ENCODE peak calls at places on chromosomes 2 and 18, in nine cellular contexts. One of them, this sample, is unnamed. For H3K4me1, the result is how much of the 10 kb centered on the place peaks cover.

GRCh38 chr2:28691774-28692281 is 59.8 kb upstream of the PPP1CB start:
- DNase-seq in sigmoid colon: peak
- DNase-seq in psoas muscle: peak
- DNase-seq in astrocyte: peak
- DNase-seq in body of pancreas: peak
- DNase-seq in spleen: no peak
- DNase-seq in pancreas: no peak
- DNase-seq in IMR-90: peak
- DNase-seq in cardiac muscle cell: peak
- DNase-seq in this sample: no peak

GRCh38 chr2:232523682-232524597 is 2.0 kb upstream of the CHRND start:
- DNase-seq in body of pancreas: peak
- DNase-seq in astrocyte: peak
- DNase-seq in spleen: no peak
- DNase-seq in sigmoid colon: no peak
- DNase-seq in psoas muscle: peak
- DNase-seq in cardiac muscle cell: peak
- DNase-seq in IMR-90: peak
- DNase-seq in pancreas: no peak
- DNase-seq in this sample: peak

GRCh38 chr2:75200140-75200985 is 1.0 kb upstream of the TACR1 start:
- DNase-seq in astrocyte: peak
- DNase-seq in pancreas: peak
- DNase-seq in psoas muscle: peak
- DNase-seq in spleen: peak
- DNase-seq in body of pancreas: peak
- DNase-seq in IMR-90: peak
- DNase-seq in sigmoid colon: peak
- DNase-seq in cardiac muscle cell: peak
- DNase-seq in this sample: no peak

GRCh38 chr18:10442551-10442971 is 11.9 kb upstream of the APCDD1 start:
- DNase-seq in IMR-90: no peak
- DNase-seq in psoas muscle: no peak
- DNase-seq in pancreas: no peak
- DNase-seq in astrocyte: no peak
- DNase-seq in cardiac muscle cell: peak
- DNase-seq in sigmoid colon: no peak
- DNase-seq in spleen: no peak
- DNase-seq in body of pancreas: no peak
- DNase-seq in this sample: no peak

GRCh38 chr2:192749606-192750200 is 555.0 kb upstream of the TMEFF2 start:
- DNase-seq in sigmoid colon: no peak
- DNase-seq in IMR-90: no peak
- DNase-seq in body of pancreas: no peak
- DNase-seq in astrocyte: no peak
- DNase-seq in psoas muscle: no peak
- DNase-seq in pancreas: no peak
- DNase-seq in cardiac muscle cell: peak
- DNase-seq in spleen: no peak
- DNase-seq in this sample: no peak

GRCh38 chr2:15939854-15940660 is at the start of gene MYCN:
- DNase-seq in sigmoid colon: no peak
- DNase-seq in IMR-90: no peak
- DNase-seq in cardiac muscle cell: peak
- DNase-seq in pancreas: no peak
- DNase-seq in astrocyte: peak
- DNase-seq in spleen: no peak
- DNase-seq in psoas muscle: peak
- DNase-seq in body of pancreas: peak
- DNase-seq in this sample: no peak

GRCh38 chr2:80141007-80141726 is 163.4 kb downstream of the LRRTM1 start:
- DNase-seq in psoas muscle: no peak
- DNase-seq in astrocyte: no peak
- DNase-seq in cardiac muscle cell: no peak
- DNase-seq in sigmoid colon: no peak
- DNase-seq in body of pancreas: no peak
- DNase-seq in pancreas: no peak
- DNase-seq in IMR-90: peak
- DNase-seq in spleen: no peak
- DNase-seq in this sample: no peak

GRCh38 chr2:27715318-27716165 is 51.9 kb downstream of the SLC4A1AP start:
- DNase-seq in IMR-90: peak
- DNase-seq in sigmoid colon: no peak
- DNase-seq in body of pancreas: peak
- DNase-seq in spleen: no peak
- DNase-seq in astrocyte: peak
- DNase-seq in cardiac muscle cell: peak
- DNase-seq in pancreas: no peak
- DNase-seq in psoas muscle: peak
- DNase-seq in this sample: peak

GRCh38 chr2:8582850-8583399 is 98.9 kb upstream of the ID2 start:
- DNase-seq in cardiac muscle cell: no peak
- DNase-seq in IMR-90: no peak
- DNase-seq in psoas muscle: no peak
- DNase-seq in spleen: peak
- DNase-seq in astrocyte: no peak
- DNase-seq in sigmoid colon: no peak
- DNase-seq in body of pancreas: no peak
- DNase-seq in pancreas: peak
- DNase-seq in this sample: no peak

GRCh38 chr2:8583400-8584173 is 98.3 kb upstream of the ID2 start:
- DNase-seq in psoas muscle: peak
- DNase-seq in pancreas: peak
- DNase-seq in spleen: peak
- DNase-seq in cardiac muscle cell: peak
- DNase-seq in sigmoid colon: peak
- DNase-seq in body of pancreas: peak
- DNase-seq in astrocyte: peak
- DNase-seq in IMR-90: peak
- DNase-seq in this sample: peak

GRCh38 chr2:8581601-8582041 is 100.2 kb upstream of the ID2 start:
- DNase-seq in pancreas: peak
- DNase-seq in psoas muscle: no peak
- DNase-seq in IMR-90: no peak
- DNase-seq in sigmoid colon: no peak
- DNase-seq in spleen: peak
- DNase-seq in body of pancreas: no peak
- DNase-seq in astrocyte: no peak
- DNase-seq in cardiac muscle cell: no peak
- DNase-seq in this sample: no peak

GRCh38 chr2:8581048-8581561 is 100.8 kb upstream of the ID2 start:
- DNase-seq in astrocyte: no peak
- DNase-seq in sigmoid colon: no peak
- DNase-seq in cardiac muscle cell: no peak
- DNase-seq in IMR-90: no peak
- DNase-seq in pancreas: peak
- DNase-seq in body of pancreas: no peak
- DNase-seq in spleen: peak
- DNase-seq in psoas muscle: no peak
- DNase-seq in this sample: no peak

GRCh38 chr2:8582191-8582849 is 99.5 kb upstream of the ID2 start:
- DNase-seq in astrocyte: no peak
- DNase-seq in cardiac muscle cell: no peak
- DNase-seq in pancreas: peak
- DNase-seq in sigmoid colon: no peak
- DNase-seq in psoas muscle: no peak
- DNase-seq in IMR-90: no peak
- DNase-seq in body of pancreas: no peak
- DNase-seq in spleen: no peak
- DNase-seq in this sample: no peak
- H3K4me1 ChIP-seq in astrocyte: under half
- H3K4me1 ChIP-seq in cardiac muscle cell: under half
- H3K4me1 ChIP-seq in pancreas: under half
- H3K4me1 ChIP-seq in sigmoid colon: under half
- H3K4me1 ChIP-seq in psoas muscle: under half
- H3K4me1 ChIP-seq in IMR-90: under half
- H3K4me1 ChIP-seq in body of pancreas: under half
- H3K4me1 ChIP-seq in spleen: half or more
- H3K4me1 ChIP-seq in this sample: under half

GRCh38 chr2:200050921-200051620 is 95.7 kb downstream of the MAIP1 start:
- DNase-seq in body of pancreas: peak
- DNase-seq in psoas muscle: no peak
- DNase-seq in cardiac muscle cell: no peak
- DNase-seq in astrocyte: no peak
- DNase-seq in sigmoid colon: no peak
- DNase-seq in spleen: no peak
- DNase-seq in pancreas: no peak
- DNase-seq in IMR-90: no peak
- DNase-seq in this sample: no peak

GRCh38 chr2:200056105-200056504 is 100.7 kb downstream of the MAIP1 start:
- DNase-seq in psoas muscle: no peak
- DNase-seq in spleen: no peak
- DNase-seq in pancreas: no peak
- DNase-seq in cardiac muscle cell: peak
- DNase-seq in astrocyte: no peak
- DNase-seq in body of pancreas: no peak
- DNase-seq in sigmoid colon: no peak
- DNase-seq in IMR-90: no peak
- DNase-seq in this sample: no peak

GRCh38 chr2:200052627-200053026 is 97.2 kb downstream of the MAIP1 start:
- DNase-seq in psoas muscle: no peak
- DNase-seq in pancreas: no peak
- DNase-seq in cardiac muscle cell: no peak
- DNase-seq in body of pancreas: no peak
- DNase-seq in sigmoid colon: no peak
- DNase-seq in IMR-90: no peak
- DNase-seq in astrocyte: no peak
- DNase-seq in spleen: no peak
- DNase-seq in this sample: no peak

GRCh38 chr2:200051621-200051945 is 96.2 kb downstream of the MAIP1 start:
- DNase-seq in spleen: no peak
- DNase-seq in cardiac muscle cell: no peak
- DNase-seq in psoas muscle: no peak
- DNase-seq in sigmoid colon: no peak
- DNase-seq in IMR-90: no peak
- DNase-seq in body of pancreas: no peak
- DNase-seq in pancreas: no peak
- DNase-seq in astrocyte: peak
- DNase-seq in this sample: no peak

GRCh38 chr2:200054681-200055468 is 99.5 kb downstream of the MAIP1 start:
- DNase-seq in IMR-90: no peak
- DNase-seq in sigmoid colon: no peak
- DNase-seq in spleen: no peak
- DNase-seq in psoas muscle: no peak
- DNase-seq in pancreas: no peak
- DNase-seq in body of pancreas: no peak
- DNase-seq in cardiac muscle cell: peak
- DNase-seq in astrocyte: no peak
- DNase-seq in this sample: no peak
- TF ChIP-seq CTCF in IMR-90: peak
- TF ChIP-seq CTCF in sigmoid colon: no peak
- TF ChIP-seq CTCF in spleen: no peak
- TF ChIP-seq CTCF in psoas muscle: no peak
- TF ChIP-seq CTCF in pancreas: no peak
- TF ChIP-seq CTCF in body of pancreas: no peak
- TF ChIP-seq CTCF in cardiac muscle cell: peak
- TF ChIP-seq CTCF in astrocyte: no peak
- TF ChIP-seq CTCF in this sample: no peak

GRCh38 chr2:172081248-172082022 is 3.9 kb upstream of the DLX1 start:
- DNase-seq in IMR-90: no peak
- DNase-seq in astrocyte: no peak
- DNase-seq in sigmoid colon: no peak
- DNase-seq in spleen: no peak
- DNase-seq in psoas muscle: no peak
- DNase-seq in cardiac muscle cell: no peak
- DNase-seq in body of pancreas: no peak
- DNase-seq in pancreas: no peak
- DNase-seq in this sample: peak
- H3K4me1 ChIP-seq in IMR-90: under half
- H3K4me1 ChIP-seq in astrocyte: under half
- H3K4me1 ChIP-seq in sigmoid colon: under half
- H3K4me1 ChIP-seq in spleen: half or more
- H3K4me1 ChIP-seq in psoas muscle: under half
- H3K4me1 ChIP-seq in cardiac muscle cell: under half
- H3K4me1 ChIP-seq in body of pancreas: under half
- H3K4me1 ChIP-seq in pancreas: under half
- H3K4me1 ChIP-seq in this sample: under half

GRCh38 chr2:99336780-99337163 is 417 bp upstream of the EIF5B start:
- DNase-seq in spleen: no peak
- DNase-seq in body of pancreas: no peak
- DNase-seq in psoas muscle: no peak
- DNase-seq in cardiac muscle cell: no peak
- DNase-seq in sigmoid colon: no peak
- DNase-seq in pancreas: peak
- DNase-seq in astrocyte: no peak
- DNase-seq in IMR-90: no peak
- DNase-seq in this sample: no peak

GRCh38 chr2:99335911-99336779 is at the start of gene TXNDC9:
- DNase-seq in IMR-90: peak
- DNase-seq in psoas muscle: peak
- DNase-seq in cardiac muscle cell: peak
- DNase-seq in spleen: peak
- DNase-seq in sigmoid colon: peak
- DNase-seq in astrocyte: peak
- DNase-seq in pancreas: peak
- DNase-seq in body of pancreas: peak
- DNase-seq in this sample: peak

GRCh38 chr2:99337931-99338580 is 867 bp downstream of the EIF5B start:
- DNase-seq in psoas muscle: no peak
- DNase-seq in astrocyte: peak
- DNase-seq in IMR-90: peak
- DNase-seq in cardiac muscle cell: peak
- DNase-seq in pancreas: no peak
- DNase-seq in spleen: no peak
- DNase-seq in sigmoid colon: no peak
- DNase-seq in body of pancreas: no peak
- DNase-seq in this sample: no peak

GRCh38 chr2:99340669-99341236 is 3.6 kb downstream of the EIF5B start:
- DNase-seq in pancreas: no peak
- DNase-seq in astrocyte: no peak
- DNase-seq in cardiac muscle cell: no peak
- DNase-seq in psoas muscle: no peak
- DNase-seq in sigmoid colon: no peak
- DNase-seq in spleen: no peak
- DNase-seq in body of pancreas: no peak
- DNase-seq in IMR-90: no peak
- DNase-seq in this sample: no peak

DNA sequence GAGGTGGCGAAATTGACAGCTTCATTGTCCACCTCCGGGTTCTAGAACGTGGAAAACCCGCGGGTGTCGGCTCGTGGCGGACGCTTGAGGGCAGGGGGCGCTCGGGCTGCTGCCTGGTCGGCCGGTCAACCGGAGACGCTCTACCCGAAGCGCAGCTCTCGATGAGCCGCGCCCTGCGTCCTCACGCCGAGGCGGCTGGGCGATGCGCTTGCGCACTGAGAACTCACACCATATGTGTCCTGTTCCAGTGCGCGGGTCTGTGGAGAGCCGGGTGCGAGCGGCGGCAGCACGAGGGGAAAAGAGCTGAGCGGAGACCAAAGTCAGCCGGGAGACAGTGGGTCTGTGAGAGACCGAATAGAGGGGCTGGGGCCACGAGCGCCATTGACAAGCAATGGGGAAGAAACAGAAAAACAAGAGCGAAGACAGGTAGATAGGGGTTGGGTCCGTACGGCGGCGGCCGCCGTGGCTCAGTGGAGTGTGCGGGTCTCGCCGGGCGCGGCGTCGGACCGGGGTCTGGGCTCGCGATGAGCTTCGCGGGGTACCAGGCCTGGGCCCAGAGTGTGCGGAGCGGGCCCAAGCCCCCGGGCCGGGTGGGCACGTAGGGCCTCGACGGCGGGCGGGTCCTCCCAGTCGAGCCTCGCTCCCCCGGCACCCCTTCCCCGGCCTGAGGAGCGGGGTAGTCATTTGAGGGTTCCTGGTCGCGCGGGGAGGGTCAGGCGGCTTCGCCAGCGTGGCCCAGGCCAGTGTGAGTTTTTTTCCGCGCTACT is at the start of gene EIF5B:
- DNase-seq in body of pancreas: peak
- DNase-seq in psoas muscle: peak
- DNase-seq in cardiac muscle cell: peak
- DNase-seq in pancreas: peak
- DNase-seq in astrocyte: peak
- DNase-seq in sigmoid colon: peak
- DNase-seq in spleen: peak
- DNase-seq in IMR-90: peak
- DNase-seq in this sample: peak
- TF ChIP-seq CTCF in body of pancreas: peak
- TF ChIP-seq CTCF in psoas muscle: peak
- TF ChIP-seq CTCF in cardiac muscle cell: peak
- TF ChIP-seq CTCF in pancreas: peak
- TF ChIP-seq CTCF in astrocyte: peak
- TF ChIP-seq CTCF in sigmoid colon: peak
- TF ChIP-seq CTCF in spleen: no peak
- TF ChIP-seq CTCF in IMR-90: peak
- TF ChIP-seq CTCF in this sample: peak

This sample was measured in left lung.